ENCODE peak calls at places on chromosomes 4 and X, in five cellular contexts. I, C, P, O and D are unnamed samples. For H3K27me3 and H3K4me1, the result is how much of the 10 kb centered on the place peaks cover.

GRCh38 chr4:15882675-15883086 is 55.9 kb downstream of the FGFBP1 start:
- DNase-seq in I (peak), C (peak), P (no peak), O (peak), D (peak)

GRCh38 chr4:26660261-26660660 is 76.4 kb downstream of the TBC1D19 start:
- DNase-seq in I (no peak), C (no peak), P (no peak), O (no peak), D (no peak)

GRCh38 chr4:52628543-52628942 is 30.6 kb downstream of the USP46 start:
- DNase-seq in I (no peak), C (no peak), P (no peak), O (no peak), D (no peak)

GRCh38 chr4:105277702-105278101 is 131.0 kb downstream of the TET2 start:
- DNase-seq in I (no peak), C (no peak), P (no peak), O (no peak), D (no peak)

GRCh38 chr4:69881173-69881773 is 21.3 kb upstream of the SULT1E1 start:
- DNase-seq in I (peak), C (peak), P (no peak), O (peak), D (peak)

GRCh38 chrX:9992724-9993123 is 25.6 kb downstream of the CLDN34 start:
- DNase-seq in I (no peak), C (no peak), P (no peak), O (no peak), D (no peak)

GRCh38 chrX:9464435-9465371 is at the start of gene TBL1X:
- DNase-seq in I (peak), C (peak), P (peak), O (peak), D (peak)

GRCh38 chr4:105158837-105159236 is 12.2 kb downstream of the TET2 start:
- DNase-seq in I (no peak), C (peak), P (no peak), O (no peak), D (no peak)

GRCh38 chrX:44903107-44903506 is 30.1 kb downstream of the KDM6A start:
- DNase-seq in I (no peak), C (peak), P (no peak), O (no peak), D (no peak)

GRCh38 chrX:75603833-75604232 is 81.0 kb upstream of the ZDHHC15 start:
- DNase-seq in I (peak), C (peak), P (no peak), O (no peak), D (peak)

GRCh38 chr4:107853444-107854325 is 29.0 kb downstream of the SGMS2 start:
- DNase-seq in I (no peak), C (peak), P (no peak), O (no peak), D (no peak)

GRCh38 chr4:131091896-131092295 is 1995.9 kb downstream of the C4orf33 start:
- DNase-seq in I (peak), C (peak), P (no peak), O (no peak), D (peak)

GRCh38 chr4:83010111-83010521 is 507 bp downstream of the LIN54 start:
- DNase-seq in I (peak), C (peak), P (no peak), O (no peak), D (peak)

GRCh38 chr4:125750827-125751466 is 436.2 kb downstream of the FAT4 start:
- DNase-seq in I (peak), C (peak), P (no peak), O (peak), D (no peak)

GRCh38 chr4:95847908-95848468 is 8.1 kb downstream of the PDHA2 start:
- DNase-seq in I (no peak), C (no peak), P (no peak), O (no peak), D (no peak)

GRCh38 chrX:26918633-26919032 is 544.5 kb downstream of the PPP4R3C start:
- DNase-seq in I (peak), C (no peak), P (no peak), O (no peak), D (no peak)

GRCh38 chr4:190015538-190016368 is 11.3 kb downstream of the FRG2 start:
- DNase-seq in I (no peak), C (no peak), P (no peak), O (no peak), D (no peak)

GRCh38 chr4:190018201-190018920 is 8.7 kb downstream of the FRG2 start:
- DNase-seq in I (no peak), C (no peak), P (no peak), O (no peak), D (no peak)

GRCh38 chr4:190019023-190019858 is 7.8 kb downstream of the FRG2 start:
- DNase-seq in I (no peak), C (no peak), P (no peak), O (no peak), D (no peak)

GRCh38 chr4:190016369-190017289 is 10.4 kb downstream of the FRG2 start:
- DNase-seq in I (no peak), C (no peak), P (no peak), O (no peak), D (no peak)

DNA sequence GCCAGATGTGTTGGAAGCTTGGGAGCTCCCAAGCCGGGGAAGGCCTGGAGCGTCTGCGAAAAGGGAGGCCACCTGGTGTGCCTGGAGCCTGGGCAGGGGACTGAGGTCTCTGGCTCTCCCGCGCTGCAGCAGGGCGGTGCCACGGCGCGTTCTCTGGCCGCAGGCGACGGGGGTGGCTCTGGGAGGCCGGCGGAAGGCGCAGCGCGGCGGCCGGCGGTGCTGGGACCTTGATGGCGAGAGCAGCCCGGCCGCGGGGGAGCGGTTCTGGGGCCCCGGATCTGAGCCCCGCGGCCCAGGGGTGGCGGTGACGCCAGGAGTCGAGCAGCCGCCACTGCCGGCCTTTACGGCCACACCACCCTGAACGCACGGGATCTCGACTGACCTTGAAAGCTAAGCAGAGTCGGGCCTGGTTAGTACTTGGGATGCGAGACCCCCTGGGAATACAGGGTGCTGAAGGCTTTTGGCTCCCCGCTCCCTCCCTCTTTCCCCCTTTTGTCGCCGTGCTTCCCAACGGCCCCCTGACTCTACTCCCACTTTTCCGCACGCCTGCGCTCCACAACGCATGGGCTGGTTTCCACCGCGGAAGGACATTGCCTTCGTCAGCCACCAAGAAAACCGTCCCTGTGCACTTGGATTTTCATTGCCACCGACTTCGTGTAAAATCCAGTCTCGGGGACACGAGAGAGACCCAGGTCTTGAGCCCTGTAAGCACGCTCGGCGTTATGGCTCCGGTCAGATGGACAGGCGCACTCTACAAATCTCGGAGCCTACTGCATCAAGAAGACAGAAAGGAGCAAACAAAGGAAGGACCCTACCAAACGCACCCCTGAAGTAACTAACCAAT is 9.5 kb downstream of the FRG2 start:
- DNase-seq in I (no peak), C (no peak), P (no peak), O (peak), D (no peak)
- H3K27me3 ChIP-seq in I (half or more), C (half or more), P (under half), O (half or more), D (under half)

DNA sequence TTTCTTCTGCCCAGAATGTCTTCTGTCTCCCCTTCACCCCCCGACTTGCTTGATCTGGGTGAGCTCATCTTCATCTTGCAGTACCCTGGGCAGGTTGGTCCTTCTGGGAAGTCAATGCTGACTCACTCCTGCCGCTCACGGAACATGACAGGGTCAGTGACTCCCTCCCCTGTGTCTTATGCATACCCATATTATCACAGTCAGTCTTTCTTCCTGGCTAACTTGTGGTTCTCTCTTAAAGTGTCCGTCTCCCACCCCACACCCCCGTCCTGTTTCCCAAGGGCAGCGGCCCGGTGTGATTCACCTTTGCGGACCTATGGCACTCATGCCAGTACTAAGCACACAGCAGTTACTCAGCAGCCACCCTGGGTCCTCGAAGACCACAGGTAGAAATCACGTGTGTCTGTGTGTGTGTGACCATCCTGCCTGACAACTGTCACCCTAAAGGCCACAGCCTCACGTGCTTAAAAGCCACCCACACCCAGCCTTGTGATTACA is 17.7 kb downstream of the IQSEC2 start:
- DNase-seq in I (no peak), C (peak), P (no peak), O (no peak), D (no peak)
- H3K4me1 ChIP-seq in I (under half), C (under half), P (under half), O (under half), D (under half)

GRCh38 chr4:6148506-6149205 is 51.7 kb downstream of the JAKMIP1 start:
- DNase-seq in I (no peak), C (no peak), P (no peak), O (no peak), D (peak)
- H3K27me3 ChIP-seq in I (under half), C (under half), P (under half), O (under half), D (under half)

GRCh38 chrX:72126048-72126415 is 5.7 kb downstream of the RTL5 start:
- DNase-seq in I (no peak), C (no peak), P (no peak), O (peak), D (no peak)

GRCh38 chrX:72128881-72129280 is 2.8 kb downstream of the RTL5 start:
- DNase-seq in I (peak), C (no peak), P (no peak), O (peak), D (no peak)

GRCh38 chrX:72128183-72128834 is 3.4 kb downstream of the RTL5 start:
- DNase-seq in I (no peak), C (no peak), P (no peak), O (no peak), D (no peak)

GRCh38 chrX:72126539-72127140 is 5.1 kb downstream of the RTL5 start:
- DNase-seq in I (peak), C (peak), P (peak), O (peak), D (peak)

GRCh38 chrX:72127332-72127731 is 4.4 kb downstream of the RTL5 start:
- DNase-seq in I (no peak), C (no peak), P (no peak), O (no peak), D (no peak)
- H3K4me1 ChIP-seq in I (under half), C (under half), P (under half), O (half or more), D (under half)

DNA sequence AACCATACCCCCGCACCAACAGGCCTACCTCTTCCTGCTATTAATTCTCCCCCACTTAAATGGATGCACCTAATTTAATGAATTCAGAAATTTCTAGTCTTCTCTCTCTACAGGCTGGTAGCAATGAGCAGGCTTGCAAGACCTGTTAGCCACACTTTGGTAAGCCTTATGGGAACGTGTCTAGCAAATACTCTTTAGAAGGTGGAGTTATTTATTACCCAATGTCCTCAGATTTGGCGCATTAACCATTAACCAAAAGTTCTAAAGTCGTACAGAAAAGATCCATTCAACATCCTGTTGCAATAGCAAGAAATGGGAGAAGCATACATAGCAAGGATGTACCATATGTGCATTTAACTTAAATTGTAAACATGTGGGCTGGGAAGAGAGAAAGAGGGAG is 47.5 kb downstream of the SLITRK2 start:
- DNase-seq in I (no peak), C (no peak), P (no peak), O (no peak), D (no peak)
- H3K27me3 ChIP-seq in I (under half), C (under half), P (under half), O (under half), D (under half)

DNA sequence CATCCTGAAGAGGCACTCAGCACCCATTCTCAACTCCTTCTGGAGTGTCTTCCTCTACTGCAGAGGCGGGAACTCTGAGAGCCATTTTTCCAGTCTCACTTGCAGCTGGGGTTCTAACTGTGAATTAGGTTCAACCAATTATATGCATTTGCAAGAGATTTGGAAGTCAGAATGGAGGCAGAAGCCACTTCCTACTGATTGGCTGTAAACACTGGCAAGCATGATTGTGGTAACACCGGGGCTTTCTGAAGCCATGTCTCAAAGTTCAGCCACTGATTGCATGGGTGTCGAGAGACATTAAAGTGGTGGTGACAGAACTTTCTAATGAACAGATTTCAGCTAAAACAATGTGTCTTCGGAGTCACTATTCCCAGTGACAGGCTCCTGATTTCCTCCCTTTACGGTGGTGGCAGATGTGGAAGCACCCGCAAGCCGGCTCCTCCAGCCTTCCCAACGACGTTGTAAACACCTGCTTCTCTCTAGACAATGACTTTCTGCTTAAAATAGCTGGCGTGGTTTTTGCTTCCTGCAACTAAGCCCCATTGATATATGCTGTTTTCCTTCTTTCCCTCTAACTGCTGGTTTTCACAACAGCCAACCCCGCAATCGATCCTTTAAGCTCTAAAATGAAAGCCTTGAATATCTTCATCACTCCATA is 92.0 kb downstream of the IRF2 start:
- DNase-seq in I (peak), C (no peak), P (no peak), O (no peak), D (peak)
- H3K4me1 ChIP-seq in I (under half), C (under half), P (under half), O (under half), D (half or more)

GRCh38 chrX:153642313-153642654 is 4.7 kb upstream of the DUSP9 start:
- DNase-seq in I (peak), C (no peak), P (no peak), O (no peak), D (no peak)
- H3K27me3 ChIP-seq in I (under half), C (half or more), P (under half), O (under half), D (half or more)

GRCh38 chr4:86939737-86940141 is 4.9 kb downstream of the AFF1 start:
- DNase-seq in I (no peak), C (no peak), P (peak), O (no peak), D (peak)

GRCh38 chr4:86940920-86941460 is 6.2 kb downstream of the AFF1 start:
- DNase-seq in I (no peak), C (no peak), P (no peak), O (no peak), D (no peak)

GRCh38 chr4:86940176-86940575 is 5.4 kb downstream of the AFF1 start:
- DNase-seq in I (no peak), C (peak), P (no peak), O (no peak), D (no peak)

GRCh38 chr4:86944964-86945781 is 10.4 kb downstream of the AFF1 start:
- DNase-seq in I (no peak), C (no peak), P (no peak), O (no peak), D (no peak)

DNA sequence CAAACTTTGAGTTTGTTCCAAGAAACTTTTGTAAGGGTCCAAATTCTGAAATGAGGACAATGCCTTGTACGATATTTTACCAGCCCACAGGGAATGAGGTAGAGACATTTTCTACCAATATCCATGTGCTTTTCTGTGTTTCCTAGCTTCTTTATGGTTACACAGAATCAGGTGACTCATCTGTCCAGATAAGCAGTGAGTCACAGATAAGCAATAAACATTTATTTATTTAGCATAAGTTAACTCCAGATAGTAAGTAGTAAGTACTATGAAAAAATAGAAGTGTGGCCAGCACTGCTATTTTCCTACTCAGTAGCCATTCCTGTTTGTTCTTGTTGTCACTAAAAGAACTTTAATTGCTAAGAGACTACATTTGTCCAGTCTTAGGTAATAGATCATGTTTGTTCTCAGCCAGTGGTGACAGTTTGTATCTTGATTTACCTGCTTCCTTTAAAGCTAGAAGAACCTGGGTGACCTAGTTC is 7.4 kb downstream of the AFF1 start:
- DNase-seq in I (no peak), C (peak), P (no peak), O (no peak), D (no peak)
- H3K4me1 ChIP-seq in I (under half), C (under half), P (under half), O (under half), D (half or more)

DNA sequence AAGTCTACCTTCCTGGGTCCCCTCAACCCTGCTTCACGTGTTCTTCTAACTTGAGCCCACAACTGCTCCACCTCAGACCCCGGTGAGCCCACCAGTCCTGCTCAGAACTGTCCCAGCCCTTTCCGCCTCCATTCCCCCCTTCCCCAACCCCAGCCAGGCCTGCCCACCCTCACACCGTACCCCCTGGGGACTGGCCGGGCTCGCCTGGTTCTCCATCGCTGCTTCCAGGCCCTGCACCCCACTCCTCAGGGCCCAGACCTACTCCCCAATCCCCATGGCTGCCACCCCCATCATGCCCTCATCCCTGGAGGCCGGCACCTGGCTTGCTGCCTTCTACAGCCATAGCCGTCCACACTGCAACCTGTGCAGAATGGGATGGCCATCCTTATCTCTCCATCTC is 23.4 kb downstream of the ADRA2C start:
- DNase-seq in I (no peak), C (no peak), P (no peak), O (no peak), D (no peak)
- H3K27me3 ChIP-seq in I (under half), C (under half), P (under half), O (under half), D (half or more)

GRCh38 chrX:151921292-151921691 is 8.6 kb downstream of the MAGEA4 start:
- DNase-seq in I (no peak), C (no peak), P (no peak), O (no peak), D (no peak)
- H3K4me1 ChIP-seq in I (under half), C (under half), P (under half), O (under half), D (under half)